ENCODE peak calls at places on chromosome 7, in six cellular contexts. B is upper lobe of right lung; R is heart right ventricle; C is stomach; W is fibroblast of lung; M is naive thymus-derived CD4-positive, alpha-beta T cell. A is an unnamed sample.

GRCh38 chr7:28919510-28919909 is 38.6 kb downstream of the TRIL start:
- DNase-seq in B (no peak), R (no peak), C (no peak), W (peak; percentile 32), M (no peak), A (no peak)

GRCh38 chr7:39271386-39271785 is 293.7 kb downstream of the POU6F2 start:
- DNase-seq in B (peak; percentile 85), R (peak; percentile 17), C (peak; percentile 73), W (no peak), M (no peak), A (no peak)

GRCh38 chr7:158389514-158390425 is 197.9 kb downstream of the PTPRN2 start:
- DNase-seq in B (peak; percentile 18), R (no peak), C (no peak), W (no peak), M (no peak), A (no peak)

GRCh38 chr7:78787854-78788253 is 665.6 kb downstream of the MAGI2 start:
- DNase-seq in B (no peak), R (no peak), C (no peak), W (no peak), M (no peak), A (no peak)

GRCh38 chr7:107964510-107964909 is 38.5 kb downstream of the LAMB1 start:
- DNase-seq in B (no peak), R (no peak), C (no peak), W (no peak), M (no peak), A (no peak)

GRCh38 chr7:148286150-148286549 is 304.4 kb upstream of the C7orf33 start:
- DNase-seq in B (no peak), R (no peak), C (no peak), W (no peak), M (no peak), A (no peak)

GRCh38 chr7:140639366-140640053 is 1.1 kb downstream of the DENND2A start:
- DNase-seq in B (no peak), R (peak; percentile 76), C (no peak), W (peak; percentile 94), M (peak; percentile 18), A (peak; percentile 64)

GRCh38 chr7:139124084-139124914 is 14.8 kb upstream of the ZC3HAV1 start:
- DNase-seq in B (no peak), R (no peak), C (no peak), W (no peak), M (no peak), A (no peak)

GRCh38 chr7:74176555-74176954 is 2.4 kb downstream of the EIF4H start:
- DNase-seq in B (no peak), R (no peak), C (no peak), W (no peak), M (no peak), A (no peak)

GRCh38 chr7:22153427-22154106 is 203.4 kb downstream of the RAPGEF5 start:
- DNase-seq in B (no peak), R (no peak), C (no peak), W (no peak), M (no peak), A (no peak)

GRCh38 chr7:128166603-128167315 is 74.3 kb upstream of the LEP start:
- DNase-seq in B (no peak), R (no peak), C (no peak), W (peak; percentile 13), M (peak; percentile 8), A (no peak)

GRCh38 chr7:127968547-127968946 is 62.7 kb downstream of the LRRC4 start:
- DNase-seq in B (no peak), R (no peak), C (no peak), W (peak; percentile 12), M (no peak), A (no peak)

GRCh38 chr7:82226191-82226590 is 217.4 kb downstream of the CACNA2D1 start:
- DNase-seq in B (no peak), R (no peak), C (no peak), W (no peak), M (no peak), A (no peak)

GRCh38 chr7:29511851-29512250 is 51.8 kb upstream of the PRR15 start:
- DNase-seq in B (no peak), R (no peak), C (no peak), W (no peak), M (no peak), A (no peak)

GRCh38 chr7:2049782-2050510 is 182.8 kb downstream of the MAD1L1 start:
- DNase-seq in B (no peak), R (no peak), C (no peak), W (peak; percentile 3), M (no peak), A (peak; percentile 4)

GRCh38 chr7:148983220-148984146 is 44.8 kb downstream of the PDIA4 start:
- DNase-seq in B (peak; percentile 75), R (peak; percentile 55), C (peak; percentile 41), W (peak; percentile 72), M (peak; percentile 83), A (peak; percentile 56)

GRCh38 chr7:50400114-50400513 is 50.0 kb downstream of the FIGNL1 start:
- DNase-seq in B (no peak), R (no peak), C (no peak), W (no peak), M (no peak), A (no peak)

GRCh38 chr7:98641646-98642489 is 24.8 kb downstream of the NPTX2 start:
- DNase-seq in B (peak; percentile 27), R (no peak), C (no peak), W (no peak), M (no peak), A (no peak)

GRCh38 chr7:41976411-41976810 is 260.6 kb downstream of the GLI3 start:
- DNase-seq in B (no peak), R (no peak), C (no peak), W (no peak), M (no peak), A (no peak)

GRCh38 chr7:140080919-140081318 is 18.2 kb upstream of the PARP12 start:
- DNase-seq in B (no peak), R (no peak), C (no peak), W (no peak), M (no peak), A (no peak)

GRCh38 chr7:27210441-27211083 is 10.7 kb upstream of the HOXA13 start:
- DNase-seq in B (no peak), R (peak; percentile 44), C (no peak), W (peak; percentile 27), M (no peak), A (no peak)

GRCh38 chr7:31122649-31123058 is 70.5 kb downstream of the ADCYAP1R1 start:
- DNase-seq in B (no peak), R (peak; percentile 77), C (peak; percentile 67), W (peak; percentile 81), M (peak; percentile 5), A (peak; percentile 66)

GRCh38 chr7:81158189-81158588 is 239.3 kb upstream of the SEMA3C start:
- DNase-seq in B (no peak), R (no peak), C (no peak), W (peak; percentile 70), M (no peak), A (no peak)

GRCh38 chr7:47405921-47406765 is 175.8 kb downstream of the TNS3 start:
- DNase-seq in B (peak; percentile 94), R (peak; percentile 65), C (peak; percentile 93), W (peak; percentile 74), M (no peak), A (peak; percentile 84)

GRCh38 chr7:149787428-149788299 is 14.3 kb upstream of the ZNF467 start:
- DNase-seq in B (no peak), R (no peak), C (peak; percentile 53), W (no peak), M (no peak), A (no peak)

GRCh38 chr7:44547536-44548221 is 6.5 kb upstream of the NPC1L1 start:
- DNase-seq in B (no peak), R (no peak), C (no peak), W (peak; percentile 6), M (no peak), A (no peak)

GRCh38 chr7:99002827-99003212 is 124.5 kb downstream of the TRRAP start:
- DNase-seq in B (no peak), R (no peak), C (no peak), W (no peak), M (no peak), A (no peak)

GRCh38 chr7:141202540-141202939 is 128.7 kb downstream of the TMEM178B start:
- DNase-seq in B (no peak), R (no peak), C (no peak), W (no peak), M (no peak), A (no peak)

DNA sequence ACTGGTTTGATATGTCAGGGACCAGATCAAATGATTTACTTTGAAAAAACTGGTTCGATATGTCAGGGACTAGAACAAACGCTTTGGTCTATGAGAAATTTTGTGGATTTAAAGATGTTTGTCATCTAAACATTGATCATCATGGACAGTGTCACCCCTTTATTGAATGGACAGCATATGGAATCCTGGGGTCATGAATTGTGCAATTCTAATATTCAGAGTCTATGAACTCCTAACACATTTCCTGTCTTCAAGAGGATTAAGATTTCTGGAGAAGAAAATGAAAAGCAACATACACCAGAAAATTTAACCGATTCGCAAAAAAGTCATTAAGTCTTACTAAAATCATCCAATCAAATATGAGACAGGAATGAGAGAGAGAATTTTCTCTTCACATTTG is 106.4 kb upstream of the FAM133B start:
- DNase-seq in B (no peak), R (no peak), C (no peak), W (no peak), M (no peak), A (no peak)
- H3K27ac ChIP-seq in B (no peak overlapping the region), R (no peak overlapping the region), C (peak overlapping the region; percentile 90), W (peak overlapping the region; percentile 95), M (no peak overlapping the region), A (no peak overlapping the region)

DNA sequence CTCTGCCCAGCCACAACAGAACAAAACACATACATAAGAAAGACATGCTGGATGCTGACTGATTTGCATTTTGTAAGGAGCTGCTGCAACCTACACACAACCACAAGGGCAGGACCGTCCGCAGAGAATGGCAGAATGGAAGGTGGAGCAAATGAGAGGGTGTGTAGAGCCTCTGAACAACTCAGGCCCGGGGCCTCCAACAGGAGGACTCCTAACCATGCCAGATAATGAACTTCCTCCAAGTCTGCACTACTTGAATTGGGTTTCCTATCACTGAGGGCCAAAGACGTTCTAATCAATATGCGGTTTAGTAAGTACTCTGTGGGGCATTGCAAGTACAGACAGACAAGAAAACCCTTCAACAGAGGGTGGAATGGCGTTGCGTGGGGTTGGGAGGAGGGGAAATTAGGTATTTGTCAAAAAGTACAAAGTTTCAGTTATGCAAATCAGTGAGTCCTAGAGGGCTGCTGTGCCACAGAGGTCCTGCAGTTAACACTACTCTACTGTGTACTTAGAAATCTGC is 14.6 kb downstream of the VOPP1 start:
- DNase-seq in B (no peak), R (no peak), C (no peak), W (peak; percentile 24), M (no peak), A (no peak)
- H3K27ac ChIP-seq in B (no peak overlapping the region), R (no peak overlapping the region), C (no peak overlapping the region), W (no peak overlapping the region), M (no peak overlapping the region), A (no peak overlapping the region)

GRCh38 chr7:100431286-100431735 is 1.7 kb downstream of the MEPCE start:
- DNase-seq in B (no peak), R (no peak), C (no peak), W (no peak), M (no peak), A (no peak)
- H3K27ac ChIP-seq in B (peak overlapping the region; percentile 100), R (no peak overlapping the region), C (peak overlapping the region; percentile 100), W (no peak overlapping the region), M (peak overlapping the region; percentile 97), A (peak overlapping the region; percentile 46)

GRCh38 chr7:137081276-137081675 is 212.8 kb downstream of the CHRM2 start:
- DNase-seq in B (no peak), R (no peak), C (no peak), W (no peak), M (no peak), A (no peak)
- H3K27ac ChIP-seq in B (no peak overlapping the region), R (peak overlapping the region; percentile 49), C (no peak overlapping the region), W (no peak overlapping the region), M (no peak overlapping the region), A (no peak overlapping the region)

A was measured in psoas muscle.